ENCODE peak calls at places on chromosomes 4 and X, in seven cellular contexts. S, B, X, K, G, Z and C are unnamed samples.

GRCh38 chr4:138037716-138038115 is 204.4 kb downstream of the SLC7A11 start:
- DNase-seq in S (no peak), B (no peak), X (no peak), K (no peak), G (peak), Z (no peak), C (no peak)

GRCh38 chrX:46599051-46599560 is 25.5 kb downstream of the CHST7 start:
- DNase-seq in S (no peak), B (no peak), X (no peak), K (no peak), G (no peak), Z (no peak), C (no peak)

GRCh38 chrX:38871129-38872029 is 70.1 kb downstream of the MID1IP1 start:
- DNase-seq in S (no peak), B (no peak), X (no peak), K (no peak), G (no peak), Z (no peak), C (no peak)

GRCh38 chr4:150580244-150580643 is 1.7 kb upstream of the MAB21L2 start:
- DNase-seq in S (no peak), B (no peak), X (no peak), K (no peak), G (no peak), Z (no peak), C (no peak)

GRCh38 chr4:94305468-94306225 is 37.0 kb downstream of the HPGDS start:
- DNase-seq in S (no peak), B (no peak), X (no peak), K (no peak), G (no peak), Z (no peak), C (no peak)

GRCh38 chr4:185019451-185020292 is 1.4 kb downstream of the HELT start:
- DNase-seq in S (no peak), B (no peak), X (no peak), K (no peak), G (no peak), Z (no peak), C (no peak)

GRCh38 chr4:150875367-150875766 is 139.7 kb downstream of the LRBA start:
- DNase-seq in S (no peak), B (no peak), X (no peak), K (no peak), G (no peak), Z (no peak), C (no peak)

GRCh38 chr4:7365472-7366179 is 69.1 kb downstream of the PSAPL1 start:
- DNase-seq in S (no peak), B (no peak), X (no peak), K (peak), G (no peak), Z (peak), C (peak)

GRCh38 chr4:110617095-110617494 is 5.8 kb downstream of the PITX2 start:
- DNase-seq in S (no peak), B (no peak), X (no peak), K (no peak), G (no peak), Z (no peak), C (no peak)

GRCh38 chr4:143202824-143203223 is 18.1 kb downstream of the USP38 start:
- DNase-seq in S (no peak), B (peak), X (no peak), K (no peak), G (peak), Z (no peak), C (no peak)

GRCh38 chrX:80246273-80246672 is 174.0 kb upstream of the TENT5D start:
- DNase-seq in S (no peak), B (peak), X (no peak), K (no peak), G (peak), Z (no peak), C (no peak)

GRCh38 chr4:53885668-53886067 is 178.7 kb downstream of the CHIC2 start:
- DNase-seq in S (no peak), B (no peak), X (no peak), K (no peak), G (no peak), Z (no peak), C (no peak)

GRCh38 chr4:97300561-97300960 is 842.7 kb downstream of the STPG2 start:
- DNase-seq in S (no peak), B (no peak), X (no peak), K (no peak), G (no peak), Z (no peak), C (no peak)

GRCh38 chrX:103817502-103817901 is 14.6 kb downstream of the RAB9B start:
- DNase-seq in S (no peak), B (peak), X (no peak), K (no peak), G (peak), Z (peak), C (no peak)

GRCh38 chrX:86028681-86029080 is 18.7 kb downstream of the CHM start:
- DNase-seq in S (no peak), B (no peak), X (no peak), K (no peak), G (peak), Z (no peak), C (no peak)

GRCh38 chrX:114599305-114599704 is 15.4 kb downstream of the HTR2C start:
- DNase-seq in S (no peak), B (no peak), X (no peak), K (no peak), G (no peak), Z (no peak), C (no peak)

GRCh38 chr4:98181815-98182214 is 38.5 kb upstream of the STPG2 start:
- DNase-seq in S (no peak), B (peak), X (no peak), K (no peak), G (peak), Z (no peak), C (no peak)

GRCh38 chrX:104370089-104370488 is 115.4 kb upstream of the ESX1 start:
- DNase-seq in S (no peak), B (peak), X (no peak), K (no peak), G (peak), Z (no peak), C (no peak)

GRCh38 chr4:159484049-159484448 is 381.2 kb downstream of the RAPGEF2 start:
- DNase-seq in S (no peak), B (peak), X (no peak), K (no peak), G (no peak), Z (no peak), C (no peak)

GRCh38 chrX:39065051-39065871 is 264.0 kb downstream of the MID1IP1 start:
- DNase-seq in S (no peak), B (no peak), X (no peak), K (no peak), G (no peak), Z (peak), C (no peak)

GRCh38 chrX:140172401-140172800 is 207.1 kb upstream of the CXorf66 start:
- DNase-seq in S (no peak), B (no peak), X (no peak), K (no peak), G (no peak), Z (no peak), C (no peak)

GRCh38 chr4:136864580-136865185 is 667.6 kb downstream of the PCDH18 start:
- DNase-seq in S (no peak), B (peak), X (no peak), K (no peak), G (peak), Z (peak), C (no peak)

GRCh38 chr4:47482326-47482725 is 2.7 kb upstream of the ATP10D start:
- DNase-seq in S (no peak), B (peak), X (no peak), K (no peak), G (peak), Z (no peak), C (no peak)

GRCh38 chr4:176451441-176451840 is 131.7 kb downstream of the SPCS3 start:
- DNase-seq in S (no peak), B (no peak), X (no peak), K (peak), G (no peak), Z (no peak), C (peak)

GRCh38 chr4:21901831-21902230 is 46.7 kb downstream of the KCNIP4 start:
- DNase-seq in S (no peak), B (peak), X (no peak), K (no peak), G (peak), Z (no peak), C (no peak)

GRCh38 chr4:147409350-147409749 is 71.5 kb upstream of the EDNRA start:
- DNase-seq in S (no peak), B (peak), X (no peak), K (no peak), G (peak), Z (no peak), C (no peak)

GRCh38 chr4:85966308-85966882 is 393.5 kb downstream of the MAPK10 start:
- DNase-seq in S (no peak), B (no peak), X (no peak), K (no peak), G (peak), Z (no peak), C (no peak)

GRCh38 chr4:172989984-172990711 is 178.5 kb upstream of the GALNT7 start:
- DNase-seq in S (no peak), B (no peak), X (no peak), K (no peak), G (no peak), Z (no peak), C (no peak)

GRCh38 chr4:81566076-81566663 is 94.5 kb upstream of the RASGEF1B start:
- DNase-seq in S (no peak), B (no peak), X (no peak), K (no peak), G (peak), Z (no peak), C (no peak)